ENCODE peak calls at places on chromosomes 2 and 18, in nine cellular contexts. Y is foreskin fibroblast, Z is psoas muscle, H is MM.1S, X is upper lobe of left lung, J is colonic mucosa, V is spleen, U is Peyer's patch, G is upper lobe of right lung. A is an unnamed sample.

GRCh38 chr2:42827647-42828486 is 35.5 kb upstream of the HAAO start:
- DNase-seq in Y (peak), Z (peak), H (peak), X (peak), J (peak), V (peak), U (peak), G (peak), A (peak)

GRCh38 chr2:39525636-39526412 is 88.7 kb upstream of the MAP4K3 start:
- DNase-seq in Y (no peak), Z (no peak), H (no peak), X (no peak), J (no peak), V (no peak), U (no peak), G (no peak), A (no peak)

GRCh38 chr2:238060096-238060541 is 682 bp upstream of the SCLY start:
- DNase-seq in Y (no peak), Z (no peak), H (no peak), X (no peak), J (peak), V (no peak), U (no peak), G (no peak), A (no peak)

GRCh38 chr18:50649821-50650220 is 89.9 kb downstream of the MAPK4 start:
- DNase-seq in Y (no peak), Z (peak), H (no peak), X (no peak), J (no peak), V (no peak), U (no peak), G (peak), A (peak)

GRCh38 chr2:163401481-163401880 is 334.3 kb downstream of the FIGN start:
- DNase-seq in Y (peak), Z (no peak), H (no peak), X (no peak), J (no peak), V (no peak), U (no peak), G (no peak), A (no peak)

GRCh38 chr2:83233284-83233683 is 1225.8 kb downstream of the SUCLG1 start:
- DNase-seq in Y (no peak), Z (no peak), H (no peak), X (no peak), J (no peak), V (no peak), U (no peak), G (no peak), A (no peak)

GRCh38 chr2:120419073-120419472 is 73.1 kb downstream of the INHBB start:
- DNase-seq in Y (no peak), Z (no peak), H (no peak), X (peak), J (no peak), V (peak), U (peak), G (peak), A (peak)

GRCh38 chr2:24083567-24084385 is 858 bp downstream of the TP53I3 start:
- DNase-seq in Y (peak), Z (no peak), H (peak), X (peak), J (peak), V (no peak), U (peak), G (peak), A (peak)

GRCh38 chr18:46624127-46624526 is 32.9 kb downstream of the LOXHD1 start:
- DNase-seq in Y (no peak), Z (no peak), H (no peak), X (peak), J (no peak), V (no peak), U (no peak), G (no peak), A (no peak)

GRCh38 chr2:31221549-31221948 is 4.2 kb upstream of the CAPN14 start:
- DNase-seq in Y (no peak), Z (no peak), H (no peak), X (no peak), J (no peak), V (no peak), U (no peak), G (no peak), A (no peak)

GRCh38 chr18:22174341-22175148 is 5.2 kb downstream of the GATA6 start:
- DNase-seq in Y (no peak), Z (no peak), H (no peak), X (no peak), J (no peak), V (no peak), U (no peak), G (no peak), A (no peak)

GRCh38 chr18:22177496-22177866 is 8.1 kb downstream of the GATA6 start:
- DNase-seq in Y (no peak), Z (no peak), H (no peak), X (no peak), J (peak), V (no peak), U (no peak), G (no peak), A (no peak)

GRCh38 chr18:22176622-22177495 is 7.5 kb downstream of the GATA6 start:
- DNase-seq in Y (no peak), Z (no peak), H (no peak), X (peak), J (peak), V (no peak), U (peak), G (peak), A (no peak)

GRCh38 chr18:22175326-22175725 is 5.9 kb downstream of the GATA6 start:
- DNase-seq in Y (no peak), Z (no peak), H (no peak), X (no peak), J (peak), V (no peak), U (no peak), G (no peak), A (no peak)

GRCh38 chr18:22176282-22176621 is 6.9 kb downstream of the GATA6 start:
- DNase-seq in Y (no peak), Z (no peak), H (no peak), X (no peak), J (peak), V (no peak), U (no peak), G (no peak), A (no peak)
- H3K4me3 ChIP-seq in Y (no peak), Z (no peak), H (no peak), X (peak), J (peak), V (peak), U (no peak), G (peak), A (no peak)

GRCh38 chr2:73822276-73822675 is 6.5 kb upstream of the STAMBP start:
- DNase-seq in Y (no peak), Z (no peak), H (peak), X (no peak), J (no peak), V (no peak), U (no peak), G (no peak), A (no peak)

GRCh38 chr2:73823416-73823815 is 5.3 kb upstream of the STAMBP start:
- DNase-seq in Y (no peak), Z (no peak), H (no peak), X (no peak), J (no peak), V (no peak), U (no peak), G (no peak), A (no peak)

GRCh38 chr2:73822991-73823390 is 5.8 kb upstream of the STAMBP start:
- DNase-seq in Y (no peak), Z (no peak), H (no peak), X (no peak), J (no peak), V (no peak), U (no peak), G (no peak), A (no peak)

GRCh38 chr2:73821227-73821626 is 7.5 kb upstream of the STAMBP start:
- DNase-seq in Y (no peak), Z (no peak), H (no peak), X (no peak), J (no peak), V (no peak), U (no peak), G (no peak), A (no peak)

GRCh38 chr2:73821669-73822068 is 7.1 kb upstream of the STAMBP start:
- DNase-seq in Y (no peak), Z (no peak), H (no peak), X (no peak), J (no peak), V (no peak), U (no peak), G (no peak), A (no peak)
- H3K4me3 ChIP-seq in Y (no peak), Z (no peak), H (no peak), X (no peak), J (no peak), V (no peak), U (no peak), G (no peak), A (no peak)

GRCh38 chr2:144596074-144596871 is 76.4 kb upstream of the ZEB2 start:
- DNase-seq in Y (peak), Z (no peak), H (no peak), X (no peak), J (no peak), V (no peak), U (no peak), G (no peak), A (peak)
- H3K4me3 ChIP-seq in Y (no peak), Z (no peak), H (no peak), X (no peak), J (no peak), V (no peak), U (no peak), G (no peak), A (no peak)

GRCh38 chr2:220493871-220494525 is 866.6 kb downstream of the SLC4A3 start:
- DNase-seq in Y (no peak), Z (no peak), H (no peak), X (no peak), J (no peak), V (no peak), U (no peak), G (no peak), A (no peak)

GRCh38 chr2:220489116-220489515 is 861.7 kb downstream of the SLC4A3 start:
- DNase-seq in Y (peak), Z (no peak), H (no peak), X (no peak), J (no peak), V (no peak), U (no peak), G (no peak), A (no peak)

DNA sequence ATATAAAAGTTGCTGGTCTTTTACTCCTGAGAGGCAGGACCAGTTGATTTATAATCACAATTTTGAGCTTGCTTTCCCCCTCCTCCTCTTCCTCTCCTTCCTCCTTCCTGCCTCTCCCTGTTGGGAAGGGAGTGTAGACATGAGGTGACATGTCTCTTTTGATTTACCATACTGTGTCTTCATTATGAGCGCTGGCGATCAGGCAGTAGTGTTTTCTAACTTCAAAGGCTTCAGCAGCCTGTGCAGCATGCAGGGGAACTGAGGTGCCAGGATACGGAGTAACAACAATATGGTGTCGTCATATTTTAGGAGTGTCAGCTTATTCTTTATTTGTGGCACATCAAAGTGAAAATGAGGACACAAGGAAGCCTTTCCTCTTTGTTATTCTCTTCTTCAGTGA is 864.2 kb downstream of the SLC4A3 start:
- DNase-seq in Y (no peak), Z (no peak), H (no peak), X (no peak), J (no peak), V (no peak), U (no peak), G (no peak), A (no peak)
- H3K4me3 ChIP-seq in Y (no peak), Z (no peak), H (no peak), X (no peak), J (no peak), V (no peak), U (no peak), G (no peak), A (no peak)

A was measured in prostate gland.